ENCODE peak calls at places on chromosome 12, in four cellular contexts. One of them, this sample, is unnamed.

GRCh38 chr12:3170423-3171194 is 93.4 kb downstream of the TSPAN9 start:
- DNase-seq in heart left ventricle: no peak
- DNase-seq in NCI-H510A: no peak
- DNase-seq in activated T-helper 1 cell treated with anti-CD3 and anti-CD28 coated beads, Interleukin-12 subunit alpha, Interleukin-12 subunit beta, Interleukin-2, Interleukin-4 antibody, amounts not matched to agents 30 ng/mL and 10 ng/mL and 1 ng/mL, durations not matched to agents 14 hours and 24 hours and 36 hours: no peak
- DNase-seq in this sample: no peak

GRCh38 chr12:77049767-77050353 is 15.5 kb downstream of the E2F7 start:
- DNase-seq in heart left ventricle: no peak
- DNase-seq in NCI-H510A: peak
- DNase-seq in activated T-helper 1 cell treated with anti-CD3 and anti-CD28 coated beads, Interleukin-12 subunit alpha, Interleukin-12 subunit beta, Interleukin-2, Interleukin-4 antibody, amounts not matched to agents 30 ng/mL and 10 ng/mL and 1 ng/mL, durations not matched to agents 14 hours and 24 hours and 36 hours: peak
- DNase-seq in this sample: no peak

GRCh38 chr12:53804429-53804828 is 52.6 kb upstream of the CISTR start:
- DNase-seq in heart left ventricle: no peak
- DNase-seq in NCI-H510A: no peak
- DNase-seq in activated T-helper 1 cell treated with anti-CD3 and anti-CD28 coated beads, Interleukin-12 subunit alpha, Interleukin-12 subunit beta, Interleukin-2, Interleukin-4 antibody, amounts not matched to agents 30 ng/mL and 10 ng/mL and 1 ng/mL, durations not matched to agents 14 hours and 24 hours and 36 hours: no peak
- DNase-seq in this sample: no peak

GRCh38 chr12:122793685-122794106 is 19.3 kb downstream of the CCDC62 start:
- DNase-seq in heart left ventricle: no peak
- DNase-seq in NCI-H510A: peak
- DNase-seq in activated T-helper 1 cell treated with anti-CD3 and anti-CD28 coated beads, Interleukin-12 subunit alpha, Interleukin-12 subunit beta, Interleukin-2, Interleukin-4 antibody, amounts not matched to agents 30 ng/mL and 10 ng/mL and 1 ng/mL, durations not matched to agents 14 hours and 24 hours and 36 hours: no peak
- DNase-seq in this sample: no peak

GRCh38 chr12:56687225-56688128 is 607 bp downstream of the PTGES3 start:
- DNase-seq in heart left ventricle: peak
- DNase-seq in NCI-H510A: no peak
- DNase-seq in activated T-helper 1 cell treated with anti-CD3 and anti-CD28 coated beads, Interleukin-12 subunit alpha, Interleukin-12 subunit beta, Interleukin-2, Interleukin-4 antibody, amounts not matched to agents 30 ng/mL and 10 ng/mL and 1 ng/mL, durations not matched to agents 14 hours and 24 hours and 36 hours: peak
- DNase-seq in this sample: peak

GRCh38 chr12:126915309-126915708 is 1351.7 kb upstream of the TMEM132C start:
- DNase-seq in heart left ventricle: no peak
- DNase-seq in NCI-H510A: no peak
- DNase-seq in activated T-helper 1 cell treated with anti-CD3 and anti-CD28 coated beads, Interleukin-12 subunit alpha, Interleukin-12 subunit beta, Interleukin-2, Interleukin-4 antibody, amounts not matched to agents 30 ng/mL and 10 ng/mL and 1 ng/mL, durations not matched to agents 14 hours and 24 hours and 36 hours: no peak
- DNase-seq in this sample: no peak

GRCh38 chr12:41497362-41497761 is 309.2 kb downstream of the PDZRN4 start:
- DNase-seq in heart left ventricle: no peak
- DNase-seq in NCI-H510A: no peak
- DNase-seq in activated T-helper 1 cell treated with anti-CD3 and anti-CD28 coated beads, Interleukin-12 subunit alpha, Interleukin-12 subunit beta, Interleukin-2, Interleukin-4 antibody, amounts not matched to agents 30 ng/mL and 10 ng/mL and 1 ng/mL, durations not matched to agents 14 hours and 24 hours and 36 hours: no peak
- DNase-seq in this sample: no peak

GRCh38 chr12:15540469-15540872 is 218.2 kb downstream of the PTPRO start:
- DNase-seq in heart left ventricle: no peak
- DNase-seq in NCI-H510A: no peak
- DNase-seq in activated T-helper 1 cell treated with anti-CD3 and anti-CD28 coated beads, Interleukin-12 subunit alpha, Interleukin-12 subunit beta, Interleukin-2, Interleukin-4 antibody, amounts not matched to agents 30 ng/mL and 10 ng/mL and 1 ng/mL, durations not matched to agents 14 hours and 24 hours and 36 hours: no peak
- DNase-seq in this sample: no peak

GRCh38 chr12:6167327-6168280 is 32.6 kb upstream of the CD9 start:
- DNase-seq in heart left ventricle: peak
- DNase-seq in NCI-H510A: no peak
- DNase-seq in activated T-helper 1 cell treated with anti-CD3 and anti-CD28 coated beads, Interleukin-12 subunit alpha, Interleukin-12 subunit beta, Interleukin-2, Interleukin-4 antibody, amounts not matched to agents 30 ng/mL and 10 ng/mL and 1 ng/mL, durations not matched to agents 14 hours and 24 hours and 36 hours: peak
- DNase-seq in this sample: peak

GRCh38 chr12:115190191-115190590 is 506.2 kb upstream of the TBX3 start:
- DNase-seq in heart left ventricle: no peak
- DNase-seq in NCI-H510A: no peak
- DNase-seq in activated T-helper 1 cell treated with anti-CD3 and anti-CD28 coated beads, Interleukin-12 subunit alpha, Interleukin-12 subunit beta, Interleukin-2, Interleukin-4 antibody, amounts not matched to agents 30 ng/mL and 10 ng/mL and 1 ng/mL, durations not matched to agents 14 hours and 24 hours and 36 hours: no peak
- DNase-seq in this sample: no peak

GRCh38 chr12:76781321-76781720 is 17.4 kb downstream of the ZDHHC17 start:
- DNase-seq in heart left ventricle: no peak
- DNase-seq in NCI-H510A: no peak
- DNase-seq in activated T-helper 1 cell treated with anti-CD3 and anti-CD28 coated beads, Interleukin-12 subunit alpha, Interleukin-12 subunit beta, Interleukin-2, Interleukin-4 antibody, amounts not matched to agents 30 ng/mL and 10 ng/mL and 1 ng/mL, durations not matched to agents 14 hours and 24 hours and 36 hours: no peak
- DNase-seq in this sample: no peak